ENCODE peak calls at places on chromosomes 12 and 14, in seven cellular contexts. M is stomach, G is HepG2, D is transverse colon, K is endothelial cell of umbilical vein, H is Panc1, X is breast epithelium. B is an unnamed sample.
A peak's percentile ranks its signal among the peaks of the same experiment; 100 is the strongest.

GRCh38 chr14:85402546-85403162 is 127.3 kb upstream of the FLRT2 start:
- DNase-seq in M (no peak), G (no peak), D (no peak), K (peak; percentile 89), H (no peak), X (no peak), B (no peak)

GRCh38 chr12:104888892-104889291 is 69.2 kb downstream of the SLC41A2 start:
- DNase-seq in M (no peak), G (no peak), D (no peak), K (no peak), H (no peak), X (no peak), B (no peak)

GRCh38 chr12:11884661-11885060 is 186.1 kb upstream of the BCL2L14 start:
- DNase-seq in M (peak; percentile 45), G (peak; percentile 33), D (peak; percentile 45), K (peak; percentile 84), H (no peak), X (no peak), B (no peak)

GRCh38 chr12:99906786-99907185 is 78.0 kb downstream of the ANKS1B start:
- DNase-seq in M (no peak), G (no peak), D (no peak), K (no peak), H (no peak), X (no peak), B (no peak)

GRCh38 chr12:95494888-95495287 is 20.9 kb downstream of the METAP2 start:
- DNase-seq in M (no peak), G (no peak), D (no peak), K (no peak), H (no peak), X (no peak), B (no peak)

GRCh38 chr12:69644516-69644915 is 33.8 kb upstream of the LRRC10 start:
- DNase-seq in M (no peak), G (no peak), D (no peak), K (no peak), H (no peak), X (no peak), B (no peak)

GRCh38 chr12:116813271-116814041 is 67.8 kb downstream of the HRK start:
- DNase-seq in M (no peak), G (no peak), D (no peak), K (no peak), H (no peak), X (no peak), B (no peak)

GRCh38 chr12:77888611-77889010 is 57.9 kb downstream of the NAV3 start:
- DNase-seq in M (no peak), G (peak; percentile 27), D (no peak), K (peak; percentile 97), H (no peak), X (no peak), B (no peak)

GRCh38 chr12:23474438-23475000 is 475.0 kb downstream of the SOX5 start:
- DNase-seq in M (no peak), G (no peak), D (no peak), K (no peak), H (no peak), X (no peak), B (no peak)

GRCh38 chr12:121577443-121578180 is 3.2 kb downstream of the KDM2B start:
- DNase-seq in M (no peak), G (no peak), D (no peak), K (no peak), H (no peak), X (no peak), B (no peak)

GRCh38 chr12:121580959-121581680 is at the start of gene KDM2B:
- DNase-seq in M (peak; percentile 44), G (peak; percentile 63), D (peak; percentile 24), K (peak; percentile 63), H (no peak), X (no peak), B (peak; percentile 75)

GRCh38 chr12:121579981-121580868 is 598 bp downstream of the KDM2B start:
- DNase-seq in M (peak; percentile 78), G (peak; percentile 34), D (peak; percentile 84), K (peak; percentile 58), H (no peak), X (peak; percentile 71), B (peak; percentile 88)

GRCh38 chr12:121578230-121579189 is 2.3 kb downstream of the KDM2B start:
- DNase-seq in M (no peak), G (no peak), D (peak; percentile 19), K (peak; percentile 34), H (no peak), X (no peak), B (peak; percentile 74)

GRCh38 chr12:121579190-121579791 is 1.5 kb downstream of the KDM2B start:
- DNase-seq in M (peak; percentile 41), G (no peak), D (peak; percentile 54), K (no peak), H (no peak), X (no peak), B (peak; percentile 75)
- TF ChIP-seq POLR2AphosphoS5 in M (no peak), G (no peak), D (no peak), K (no peak), H (no peak), X (no peak), B (no peak)

GRCh38 chr14:58353516-58354299 is 42.0 kb upstream of the TOMM20L start:
- DNase-seq in M (no peak), G (no peak), D (no peak), K (peak; percentile 31), H (no peak), X (no peak), B (no peak)
- TF ChIP-seq POLR2AphosphoS5 in M (no peak), G (no peak), D (no peak), K (no peak), H (no peak), X (no peak), B (no peak)

DNA sequence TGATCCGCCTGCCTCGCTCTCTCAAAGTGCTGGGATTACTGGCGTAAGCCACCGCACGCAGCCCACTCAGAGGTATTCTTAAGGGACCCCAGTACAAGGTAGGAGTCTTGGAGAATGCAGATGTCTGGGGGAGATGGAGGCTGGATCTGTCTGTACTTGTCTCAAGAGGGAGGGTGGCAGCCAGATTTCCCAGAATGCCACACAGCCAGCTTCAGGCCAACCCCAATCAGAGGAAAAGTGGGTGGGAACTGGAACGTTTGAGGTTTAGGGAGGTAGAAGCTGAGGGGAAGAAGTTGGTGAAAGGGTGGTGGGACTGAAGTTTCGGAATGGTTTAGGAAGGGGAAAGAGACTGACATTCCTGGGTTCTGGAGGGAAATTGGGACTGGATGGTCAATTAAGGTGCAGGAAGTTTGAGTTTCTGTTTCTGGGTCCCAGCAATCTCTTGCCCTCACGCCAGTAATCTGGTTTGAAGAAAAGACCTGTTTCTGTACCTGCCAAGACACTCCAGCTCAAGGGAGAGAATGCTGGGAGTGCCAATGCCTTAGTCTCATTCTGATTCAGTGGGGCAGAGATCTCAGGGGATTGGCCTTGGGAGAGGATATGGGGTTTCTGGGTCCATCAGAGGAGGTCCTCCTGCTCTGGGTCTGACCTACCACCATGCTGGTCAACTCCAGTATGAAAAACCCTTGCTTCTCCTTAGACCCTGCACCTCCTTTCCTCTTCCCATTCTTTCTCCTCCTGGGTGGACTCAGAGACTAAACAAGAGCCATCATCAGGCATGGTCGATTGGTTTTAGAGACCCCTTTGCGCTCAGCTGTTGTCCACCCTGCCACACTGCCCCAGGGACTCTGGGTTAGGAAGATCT is 8.2 kb upstream of the ZNF385A start:
- DNase-seq in M (no peak), G (no peak), D (no peak), K (no peak), H (no peak), X (no peak), B (no peak)
- TF ChIP-seq POLR2AphosphoS5 in M (no peak), G (no peak), D (no peak), K (peak; percentile 72), H (no peak), X (no peak), B (peak; percentile 39)

GRCh38 chr12:124904306-124905098 is 9.9 kb downstream of the UBC start:
- DNase-seq in M (peak; percentile 80), G (peak; percentile 72), D (peak; percentile 86), K (peak; percentile 85), H (no peak), X (peak; percentile 81), B (peak; percentile 96)
- TF ChIP-seq POLR2AphosphoS5 in M (peak; percentile 35), G (peak; percentile 37), D (peak; percentile 71), K (no peak), H (peak; percentile 58), X (peak; percentile 61), B (peak; percentile 51)

GRCh38 chr12:109776624-109777023 is 56.6 kb downstream of the TRPV4 start:
- DNase-seq in M (no peak), G (no peak), D (no peak), K (no peak), H (no peak), X (no peak), B (no peak)

GRCh38 chr12:109778684-109779083 is 54.5 kb downstream of the TRPV4 start:
- DNase-seq in M (no peak), G (no peak), D (no peak), K (no peak), H (no peak), X (no peak), B (no peak)

GRCh38 chr12:109781668-109782321 is 51.4 kb downstream of the TRPV4 start:
- DNase-seq in M (no peak), G (no peak), D (no peak), K (no peak), H (no peak), X (no peak), B (no peak)

GRCh38 chr12:109777544-109777943 is 55.7 kb downstream of the TRPV4 start:
- DNase-seq in M (no peak), G (peak; percentile 83), D (peak; percentile 25), K (peak; percentile 14), H (no peak), X (no peak), B (no peak)

DNA sequence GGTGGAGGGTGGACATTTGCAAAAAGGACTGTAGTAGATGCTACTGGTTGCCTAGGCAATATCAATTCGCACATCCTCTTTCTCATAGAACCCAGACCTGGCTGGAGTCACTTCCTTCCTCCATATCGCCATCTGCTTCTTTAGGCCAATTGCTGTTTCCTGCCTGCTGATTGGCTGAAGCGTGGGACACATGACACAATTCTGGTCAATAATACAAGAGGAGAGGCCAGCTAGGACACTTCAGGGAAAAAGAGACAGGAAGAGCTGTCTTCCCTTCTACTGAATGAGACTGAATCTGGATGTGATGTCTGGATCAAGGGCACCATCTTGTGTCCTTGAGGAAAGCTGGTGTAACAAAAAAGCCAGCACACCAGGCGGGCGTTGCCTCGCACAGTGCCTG is 53.8 kb downstream of the TRPV4 start:
- DNase-seq in M (no peak), G (peak; percentile 47), D (no peak), K (no peak), H (no peak), X (no peak), B (no peak)
- TF ChIP-seq POLR2AphosphoS5 in M (no peak), G (no peak), D (no peak), K (no peak), H (no peak), X (no peak), B (no peak)

GRCh38 chr12:121794532-121795028 is 1.1 kb upstream of the RHOF start:
- DNase-seq in M (no peak), G (no peak), D (peak; percentile 46), K (no peak), H (no peak), X (no peak), B (peak; percentile 83)
- TF ChIP-seq POLR2AphosphoS5 in M (no peak), G (no peak), D (no peak), K (no peak), H (peak; percentile 64), X (no peak), B (no peak)